ENCODE peak calls at places on chromosomes 3 and 15, in six cellular contexts. One of them, this sample, is unnamed.
A peak's percentile ranks its signal among the peaks of the same experiment; 100 is the strongest.

GRCh38 chr3:168671091-168671490 is 575.4 kb upstream of the GOLIM4 start:
- DNase-seq in glutamatergic neuron: no peak
- DNase-seq in IMR-90: no peak
- DNase-seq in astrocyte: no peak
- DNase-seq in brain microvascular endothelial cell: no peak
- DNase-seq in CD8-positive, alpha-beta T cell: no peak
- DNase-seq in this sample: no peak

GRCh38 chr3:197083486-197083885 is 53.9 kb upstream of the MELTF start:
- DNase-seq in brain microvascular endothelial cell: peak; percentile 84
- DNase-seq in IMR-90: peak; percentile 88
- DNase-seq in astrocyte: peak; percentile 86
- DNase-seq in glutamatergic neuron: no peak
- DNase-seq in CD8-positive, alpha-beta T cell: no peak
- DNase-seq in this sample: no peak

GRCh38 chr3:102451556-102451955 is 16.7 kb downstream of the ZPLD1 start:
- DNase-seq in brain microvascular endothelial cell: no peak
- DNase-seq in glutamatergic neuron: no peak
- DNase-seq in CD8-positive, alpha-beta T cell: no peak
- DNase-seq in IMR-90: no peak
- DNase-seq in astrocyte: no peak
- DNase-seq in this sample: no peak

GRCh38 chr3:10483364-10483675 is 22.1 kb downstream of the ATP2B2 start:
- DNase-seq in glutamatergic neuron: no peak
- DNase-seq in astrocyte: no peak
- DNase-seq in brain microvascular endothelial cell: no peak
- DNase-seq in CD8-positive, alpha-beta T cell: no peak
- DNase-seq in IMR-90: no peak
- DNase-seq in this sample: no peak

GRCh38 chr3:148036331-148036881 is 627.2 kb downstream of the ZIC1 start:
- DNase-seq in brain microvascular endothelial cell: peak; percentile 53
- DNase-seq in IMR-90: peak; percentile 36
- DNase-seq in glutamatergic neuron: no peak
- DNase-seq in astrocyte: peak; percentile 68
- DNase-seq in CD8-positive, alpha-beta T cell: no peak
- DNase-seq in this sample: no peak

GRCh38 chr3:172179680-172180399 is 140.5 kb downstream of the FNDC3B start:
- DNase-seq in astrocyte: no peak
- DNase-seq in CD8-positive, alpha-beta T cell: no peak
- DNase-seq in glutamatergic neuron: no peak
- DNase-seq in brain microvascular endothelial cell: no peak
- DNase-seq in IMR-90: no peak
- DNase-seq in this sample: no peak

GRCh38 chr3:170368921-170369320 is 11.4 kb downstream of the SKIL start:
- DNase-seq in astrocyte: no peak
- DNase-seq in glutamatergic neuron: no peak
- DNase-seq in IMR-90: no peak
- DNase-seq in CD8-positive, alpha-beta T cell: no peak
- DNase-seq in brain microvascular endothelial cell: no peak
- DNase-seq in this sample: no peak

GRCh38 chr15:60480149-60480548 is 1.2 kb upstream of the ICE2 start:
- DNase-seq in glutamatergic neuron: no peak
- DNase-seq in IMR-90: no peak
- DNase-seq in CD8-positive, alpha-beta T cell: no peak
- DNase-seq in brain microvascular endothelial cell: no peak
- DNase-seq in astrocyte: no peak
- DNase-seq in this sample: no peak

GRCh38 chr3:197520311-197521276 is 35.2 kb downstream of the BDH1 start:
- DNase-seq in CD8-positive, alpha-beta T cell: no peak
- DNase-seq in astrocyte: peak; percentile 72
- DNase-seq in IMR-90: peak; percentile 80
- DNase-seq in glutamatergic neuron: peak; percentile 87
- DNase-seq in brain microvascular endothelial cell: peak; percentile 58
- DNase-seq in this sample: no peak

GRCh38 chr15:85393206-85393605 is 12.8 kb downstream of the AKAP13 start:
- DNase-seq in astrocyte: no peak
- DNase-seq in CD8-positive, alpha-beta T cell: no peak
- DNase-seq in brain microvascular endothelial cell: no peak
- DNase-seq in glutamatergic neuron: no peak
- DNase-seq in IMR-90: no peak
- DNase-seq in this sample: no peak

GRCh38 chr3:181610973-181611265 is 100.8 kb upstream of the SOX2 start:
- DNase-seq in astrocyte: no peak
- DNase-seq in IMR-90: no peak
- DNase-seq in CD8-positive, alpha-beta T cell: no peak
- DNase-seq in brain microvascular endothelial cell: no peak
- DNase-seq in glutamatergic neuron: no peak
- DNase-seq in this sample: no peak

GRCh38 chr3:51953445-51953844 is 1.7 kb upstream of the GPR62 start:
- DNase-seq in glutamatergic neuron: no peak
- DNase-seq in astrocyte: peak; percentile 47
- DNase-seq in IMR-90: peak; percentile 91
- DNase-seq in CD8-positive, alpha-beta T cell: no peak
- DNase-seq in brain microvascular endothelial cell: peak; percentile 67
- DNase-seq in this sample: peak; percentile 65

GRCh38 chr3:188187055-188187454 is 33.1 kb downstream of the LPP start:
- DNase-seq in CD8-positive, alpha-beta T cell: no peak
- DNase-seq in IMR-90: no peak
- DNase-seq in astrocyte: no peak
- DNase-seq in brain microvascular endothelial cell: no peak
- DNase-seq in glutamatergic neuron: no peak
- DNase-seq in this sample: peak; percentile 54

GRCh38 chr3:188185717-188186236 is 31.8 kb downstream of the LPP start:
- DNase-seq in glutamatergic neuron: no peak
- DNase-seq in astrocyte: peak; percentile 46
- DNase-seq in brain microvascular endothelial cell: no peak
- DNase-seq in IMR-90: no peak
- DNase-seq in CD8-positive, alpha-beta T cell: no peak
- DNase-seq in this sample: peak; percentile 50

GRCh38 chr15:86229966-86230365 is 150.3 kb downstream of the AGBL1 start:
- DNase-seq in astrocyte: no peak
- DNase-seq in glutamatergic neuron: no peak
- DNase-seq in brain microvascular endothelial cell: no peak
- DNase-seq in IMR-90: no peak
- DNase-seq in CD8-positive, alpha-beta T cell: no peak
- DNase-seq in this sample: no peak

GRCh38 chr3:42751609-42752008 is 21.4 kb downstream of the CCDC13 start:
- DNase-seq in glutamatergic neuron: no peak
- DNase-seq in brain microvascular endothelial cell: no peak
- DNase-seq in astrocyte: no peak
- DNase-seq in IMR-90: no peak
- DNase-seq in CD8-positive, alpha-beta T cell: no peak
- DNase-seq in this sample: no peak

GRCh38 chr3:119388577-119388976 is 74.8 kb downstream of the TMEM39A start:
- DNase-seq in CD8-positive, alpha-beta T cell: no peak
- DNase-seq in glutamatergic neuron: no peak
- DNase-seq in astrocyte: no peak
- DNase-seq in IMR-90: no peak
- DNase-seq in brain microvascular endothelial cell: no peak
- DNase-seq in this sample: no peak

GRCh38 chr15:84976746-84977345 is 4.8 kb upstream of the PDE8A start:
- DNase-seq in IMR-90: no peak
- DNase-seq in CD8-positive, alpha-beta T cell: no peak
- DNase-seq in brain microvascular endothelial cell: no peak
- DNase-seq in glutamatergic neuron: no peak
- DNase-seq in astrocyte: no peak
- DNase-seq in this sample: no peak

GRCh38 chr3:138781012-138781470 is 53.7 kb downstream of the PIK3CB start:
- DNase-seq in CD8-positive, alpha-beta T cell: peak; percentile 34
- DNase-seq in glutamatergic neuron: no peak
- DNase-seq in brain microvascular endothelial cell: no peak
- DNase-seq in IMR-90: no peak
- DNase-seq in astrocyte: no peak
- DNase-seq in this sample: no peak

GRCh38 chr3:183381179-183381578 is 47.2 kb downstream of the MCF2L2 start:
- DNase-seq in glutamatergic neuron: no peak
- DNase-seq in astrocyte: peak; percentile 63
- DNase-seq in IMR-90: peak; percentile 66
- DNase-seq in CD8-positive, alpha-beta T cell: no peak
- DNase-seq in brain microvascular endothelial cell: peak; percentile 70
- DNase-seq in this sample: peak; percentile 84

GRCh38 chr3:9940746-9941145 is 7.1 kb downstream of the CRELD1 start:
- DNase-seq in astrocyte: no peak
- DNase-seq in glutamatergic neuron: no peak
- DNase-seq in CD8-positive, alpha-beta T cell: no peak
- DNase-seq in brain microvascular endothelial cell: no peak
- DNase-seq in IMR-90: no peak
- DNase-seq in this sample: no peak

GRCh38 chr3:53643757-53644156 is 149.3 kb downstream of the CACNA1D start:
- DNase-seq in brain microvascular endothelial cell: no peak
- DNase-seq in IMR-90: no peak
- DNase-seq in CD8-positive, alpha-beta T cell: no peak
- DNase-seq in glutamatergic neuron: peak; percentile 41
- DNase-seq in astrocyte: no peak
- DNase-seq in this sample: no peak

GRCh38 chr15:34223904-34224596 is 766 bp upstream of the EMC4 start:
- DNase-seq in CD8-positive, alpha-beta T cell: no peak
- DNase-seq in astrocyte: no peak
- DNase-seq in brain microvascular endothelial cell: no peak
- DNase-seq in glutamatergic neuron: no peak
- DNase-seq in IMR-90: peak; percentile 13
- DNase-seq in this sample: no peak

GRCh38 chr15:65541231-65541630 is 11.0 kb downstream of the HACD3 start:
- DNase-seq in brain microvascular endothelial cell: no peak
- DNase-seq in CD8-positive, alpha-beta T cell: no peak
- DNase-seq in IMR-90: no peak
- DNase-seq in glutamatergic neuron: no peak
- DNase-seq in astrocyte: no peak
- DNase-seq in this sample: no peak

GRCh38 chr3:176037636-176038035 is 1159.6 kb downstream of the TBL1XR1 start:
- DNase-seq in CD8-positive, alpha-beta T cell: no peak
- DNase-seq in IMR-90: peak; percentile 2
- DNase-seq in glutamatergic neuron: no peak
- DNase-seq in astrocyte: peak; percentile 2
- DNase-seq in brain microvascular endothelial cell: no peak
- DNase-seq in this sample: no peak

GRCh38 chr15:90667063-90667754 is 49.9 kb upstream of the BLM start:
- DNase-seq in CD8-positive, alpha-beta T cell: no peak
- DNase-seq in IMR-90: no peak
- DNase-seq in brain microvascular endothelial cell: no peak
- DNase-seq in astrocyte: no peak
- DNase-seq in glutamatergic neuron: no peak
- DNase-seq in this sample: no peak

GRCh38 chr15:88467935-88468528 is 524 bp downstream of the MRPS11 start:
- DNase-seq in IMR-90: peak; percentile 14
- DNase-seq in glutamatergic neuron: no peak
- DNase-seq in CD8-positive, alpha-beta T cell: no peak
- DNase-seq in astrocyte: no peak
- DNase-seq in brain microvascular endothelial cell: no peak
- DNase-seq in this sample: no peak
- TF ChIP-seq CTCF in IMR-90: peak; percentile 42
- TF ChIP-seq CTCF in glutamatergic neuron: no peak
- TF ChIP-seq CTCF in CD8-positive, alpha-beta T cell: no peak
- TF ChIP-seq CTCF in astrocyte: peak; percentile 35
- TF ChIP-seq CTCF in brain microvascular endothelial cell: peak; percentile 62
- TF ChIP-seq CTCF in this sample: no peak

DNA sequence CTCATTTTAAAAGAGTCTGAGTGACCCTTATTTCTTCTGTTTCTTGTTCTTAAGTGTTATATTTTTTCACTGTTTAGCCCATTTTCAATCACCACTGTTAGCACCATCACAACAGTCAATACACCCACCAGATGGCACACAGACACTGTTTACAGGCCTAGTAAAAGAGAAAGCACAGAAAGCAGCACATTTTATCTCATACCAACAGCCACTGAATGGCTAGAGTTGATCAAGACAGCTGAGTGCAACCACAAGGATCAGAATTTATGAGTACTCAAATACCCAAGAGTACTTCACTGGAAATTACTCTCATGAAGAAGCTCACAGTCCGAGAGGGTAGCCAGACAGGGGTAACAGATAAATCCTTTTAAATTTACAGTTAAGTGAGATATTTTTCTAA is 127.0 kb downstream of the TFDP2 start:
- DNase-seq in brain microvascular endothelial cell: peak; percentile 4
- DNase-seq in CD8-positive, alpha-beta T cell: no peak
- DNase-seq in glutamatergic neuron: no peak
- DNase-seq in astrocyte: no peak
- DNase-seq in IMR-90: no peak
- DNase-seq in this sample: no peak
- TF ChIP-seq CTCF in brain microvascular endothelial cell: no peak
- TF ChIP-seq CTCF in CD8-positive, alpha-beta T cell: no peak
- TF ChIP-seq CTCF in glutamatergic neuron: no peak
- TF ChIP-seq CTCF in astrocyte: no peak
- TF ChIP-seq CTCF in IMR-90: no peak
- TF ChIP-seq CTCF in this sample: no peak

GRCh38 chr3:134211797-134212196 is 38.9 kb downstream of the RYK start:
- DNase-seq in brain microvascular endothelial cell: peak; percentile 64
- DNase-seq in glutamatergic neuron: peak; percentile 65
- DNase-seq in CD8-positive, alpha-beta T cell: no peak
- DNase-seq in astrocyte: peak; percentile 36
- DNase-seq in IMR-90: peak; percentile 72
- DNase-seq in this sample: no peak
- TF ChIP-seq CTCF in brain microvascular endothelial cell: peak; percentile 93
- TF ChIP-seq CTCF in glutamatergic neuron: peak; percentile 66
- TF ChIP-seq CTCF in CD8-positive, alpha-beta T cell: no peak
- TF ChIP-seq CTCF in astrocyte: peak; percentile 90
- TF ChIP-seq CTCF in IMR-90: peak; percentile 86
- TF ChIP-seq CTCF in this sample: no peak

GRCh38 chr15:29934251-29934650 is 112.0 kb upstream of the TJP1 start:
- DNase-seq in CD8-positive, alpha-beta T cell: no peak
- DNase-seq in astrocyte: peak; percentile 65
- DNase-seq in glutamatergic neuron: no peak
- DNase-seq in brain microvascular endothelial cell: peak; percentile 63
- DNase-seq in IMR-90: peak; percentile 87
- DNase-seq in this sample: no peak

GRCh38 chr15:29933043-29933442 is 110.8 kb upstream of the TJP1 start:
- DNase-seq in CD8-positive, alpha-beta T cell: no peak
- DNase-seq in astrocyte: no peak
- DNase-seq in glutamatergic neuron: no peak
- DNase-seq in IMR-90: no peak
- DNase-seq in brain microvascular endothelial cell: no peak
- DNase-seq in this sample: no peak

GRCh38 chr15:29937956-29938355 is 115.7 kb upstream of the TJP1 start:
- DNase-seq in IMR-90: peak; percentile 91
- DNase-seq in astrocyte: peak; percentile 61
- DNase-seq in brain microvascular endothelial cell: no peak
- DNase-seq in glutamatergic neuron: no peak
- DNase-seq in CD8-positive, alpha-beta T cell: no peak
- DNase-seq in this sample: no peak

GRCh38 chr15:29936353-29937049 is 114.2 kb upstream of the TJP1 start:
- DNase-seq in brain microvascular endothelial cell: no peak
- DNase-seq in IMR-90: peak; percentile 62
- DNase-seq in astrocyte: peak; percentile 33
- DNase-seq in CD8-positive, alpha-beta T cell: no peak
- DNase-seq in glutamatergic neuron: no peak
- DNase-seq in this sample: no peak

GRCh38 chr15:29935296-29936020 is 113.2 kb upstream of the TJP1 start:
- DNase-seq in brain microvascular endothelial cell: no peak
- DNase-seq in CD8-positive, alpha-beta T cell: no peak
- DNase-seq in IMR-90: no peak
- DNase-seq in astrocyte: no peak
- DNase-seq in glutamatergic neuron: no peak
- DNase-seq in this sample: no peak
- TF ChIP-seq CTCF in brain microvascular endothelial cell: peak; percentile 45
- TF ChIP-seq CTCF in CD8-positive, alpha-beta T cell: no peak
- TF ChIP-seq CTCF in IMR-90: peak; percentile 15
- TF ChIP-seq CTCF in astrocyte: no peak
- TF ChIP-seq CTCF in glutamatergic neuron: no peak
- TF ChIP-seq CTCF in this sample: no peak